ENCODE peak calls at places on chromosome 5, in six cellular contexts. F is right lobe of liver, L is LHCN-M2, S is endodermal cell, M is NCI-H1417, D is coronary artery. Q is an unnamed sample.

GRCh38 chr5:59608745-59609144 is 284.8 kb downstream of the PDE4D start:
- DNase-seq in S (no peak), M (no peak), L (peak; percentile 52), D (no peak), F (no peak), Q (no peak)

GRCh38 chr5:1513326-1514026 is 10.3 kb downstream of the LPCAT1 start:
- DNase-seq in D (peak; percentile 58), S (no peak), L (no peak), M (peak; percentile 28), F (peak; percentile 56), Q (no peak)

GRCh38 chr5:6319116-6319515 is 59.2 kb downstream of the MED10 start:
- DNase-seq in D (no peak), L (no peak), S (no peak), F (no peak), M (no peak), Q (no peak)

GRCh38 chr5:152514827-152515397 is 109.8 kb upstream of the NMUR2 start:
- DNase-seq in L (peak; percentile 27), D (no peak), S (no peak), M (peak; percentile 34), F (no peak), Q (peak; percentile 32)

GRCh38 chr5:95900383-95900958 is 61.2 kb downstream of the ELL2 start:
- DNase-seq in S (no peak), M (no peak), F (no peak), D (no peak), L (peak; percentile 57), Q (no peak)

GRCh38 chr5:169810542-169810941 is 169.8 kb downstream of the INSYN2B start:
- DNase-seq in M (no peak), F (no peak), L (no peak), S (no peak), D (no peak), Q (no peak)

GRCh38 chr5:129906177-129906887 is 2.1 kb downstream of the CHSY3 start:
- DNase-seq in D (peak; percentile 73), M (no peak), F (peak; percentile 59), S (peak; percentile 70), L (peak; percentile 77), Q (no peak)

GRCh38 chr5:10630126-10630525 is 66.3 kb downstream of the ANKRD33B start:
- DNase-seq in D (no peak), M (no peak), F (no peak), S (no peak), L (no peak), Q (no peak)

GRCh38 chr5:17235736-17236330 is 18.4 kb downstream of the BASP1 start:
- DNase-seq in S (no peak), M (no peak), L (no peak), D (no peak), F (no peak), Q (no peak)

GRCh38 chr5:111996574-111996973 is 239.6 kb upstream of the NREP start:
- DNase-seq in F (no peak), D (no peak), S (no peak), L (no peak), M (no peak), Q (no peak)

GRCh38 chr5:156529902-156530301 is 202.9 kb downstream of the SGCD start:
- DNase-seq in S (no peak), M (no peak), D (no peak), L (peak; percentile 41), F (no peak), Q (no peak)

GRCh38 chr5:172540099-172540870 is 86.0 kb upstream of the SH3PXD2B start:
- DNase-seq in S (peak; percentile 10), D (peak; percentile 53), F (no peak), L (no peak), M (no peak), Q (no peak)

GRCh38 chr5:109884676-109885075 is 194.9 kb downstream of the MAN2A1 start:
- DNase-seq in M (no peak), F (no peak), D (no peak), L (no peak), S (no peak), Q (no peak)

GRCh38 chr5:32320144-32320543 is 7.4 kb upstream of the MTMR12 start:
- DNase-seq in F (no peak), D (no peak), S (no peak), M (no peak), L (no peak), Q (no peak)

GRCh38 chr5:24135536-24135935 is 509.2 kb downstream of the CDH10 start:
- DNase-seq in S (no peak), D (no peak), M (no peak), F (no peak), L (no peak), Q (no peak)

GRCh38 chr5:167916261-167916660 is 375.2 kb upstream of the WWC1 start:
- DNase-seq in F (no peak), M (no peak), D (no peak), L (no peak), S (no peak), Q (no peak)

GRCh38 chr5:167982-168660 is 23.2 kb upstream of the LRRC14B start:
- DNase-seq in M (no peak), F (peak; percentile 39), D (peak; percentile 54), L (peak; percentile 98), S (no peak), Q (no peak)